ENCODE peak calls at places on chromosomes 7 and 10, in five cellular contexts. E is A549, Y is K562, I is HCT116, D is SK-N-SH. H is an unnamed sample.

GRCh38 chr10:52452600-52453493 is 138.8 kb downstream of the DKK1 start:
- DNase-seq in E (no peak), Y (no peak), I (no peak), D (no peak), H (peak)

GRCh38 chr10:130141878-130142277 is 5.7 kb downstream of the GLRX3 start:
- DNase-seq in E (no peak), Y (no peak), I (no peak), D (no peak), H (no peak)

GRCh38 chr7:94040254-94040653 is 36.1 kb upstream of the BET1 start:
- DNase-seq in E (no peak), Y (no peak), I (no peak), D (no peak), H (no peak)

GRCh38 chr10:113047605-113047962 is 97.5 kb downstream of the TCF7L2 start:
- DNase-seq in E (no peak), Y (no peak), I (no peak), D (no peak), H (no peak)

GRCh38 chr10:94407668-94408067 is 5.3 kb downstream of the TBC1D12 start:
- DNase-seq in E (no peak), Y (no peak), I (no peak), D (no peak), H (no peak)

GRCh38 chr7:114789942-114790341 is 132.0 kb upstream of the MDFIC start:
- DNase-seq in E (no peak), Y (no peak), I (no peak), D (no peak), H (no peak)

GRCh38 chr7:90320801-90321494 is at the start of gene FAM237B:
- DNase-seq in E (peak), Y (no peak), I (no peak), D (peak), H (peak)

GRCh38 chr7:47501406-47501805 is 80.5 kb downstream of the TNS3 start:
- DNase-seq in E (no peak), Y (no peak), I (no peak), D (no peak), H (no peak)

GRCh38 chr10:95601116-95601719 is 40.0 kb upstream of the SORBS1 start:
- DNase-seq in E (peak), Y (peak), I (peak), D (peak), H (peak)

GRCh38 chr10:29949411-29950011 is 109.9 kb downstream of the JCAD start:
- DNase-seq in E (no peak), Y (no peak), I (no peak), D (no peak), H (no peak)

DNA sequence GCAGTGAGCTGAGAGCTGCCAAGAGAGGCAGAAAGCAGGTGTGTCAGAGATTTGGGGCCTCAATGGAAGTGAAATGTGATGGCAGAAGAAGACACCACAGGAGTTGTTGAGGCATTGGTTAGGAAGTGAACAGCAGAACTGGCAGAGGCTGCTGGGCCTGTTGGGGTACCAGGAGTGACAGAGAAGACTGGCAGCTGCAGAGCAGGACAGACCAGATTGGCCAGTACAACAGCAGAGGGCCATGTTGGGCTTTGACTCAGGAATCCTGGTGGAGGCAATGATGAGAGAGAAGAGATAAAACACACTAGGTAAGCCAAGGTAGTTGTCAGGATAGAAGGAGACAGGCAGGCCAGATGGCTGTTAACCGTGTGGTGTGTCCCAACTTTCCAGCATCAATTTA is 19.9 kb upstream of the HERPUD2 start:
- DNase-seq in E (no peak), Y (no peak), I (no peak), D (no peak), H (peak)
- TF ChIP-seq REST in E (no peak), Y (no peak), I (no peak), D (no peak), H (no peak)

GRCh38 chr10:4763960-4764428 is 62.0 kb upstream of the AKR1E2 start:
- DNase-seq in E (no peak), Y (no peak), I (no peak), D (no peak), H (no peak)
- TF ChIP-seq REST in E (no peak), Y (no peak), I (no peak), D (no peak), H (no peak)

DNA sequence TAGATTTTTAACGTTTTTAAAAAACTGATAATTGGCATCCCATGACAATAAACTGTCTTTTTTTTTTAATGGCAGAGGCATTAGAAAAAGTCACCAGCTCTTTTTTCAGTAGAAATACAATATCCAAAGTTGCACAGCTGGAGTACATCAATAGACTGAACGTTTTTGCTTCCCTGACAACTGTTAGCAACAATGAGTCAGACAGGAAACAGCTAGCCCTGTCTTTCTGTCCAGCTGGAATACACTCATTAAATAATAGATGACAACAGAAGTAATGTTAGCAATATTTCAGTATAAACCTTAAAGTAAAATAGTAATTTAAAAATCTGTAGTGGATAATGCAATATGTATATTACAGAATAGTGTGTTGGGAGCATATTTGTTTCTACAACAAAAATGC is 173.5 kb downstream of the SLC16A9 start:
- DNase-seq in E (no peak), Y (no peak), I (no peak), D (peak), H (no peak)
- TF ChIP-seq REST in E (no peak), Y (no peak), I (no peak), D (peak), H (no peak)

GRCh38 chr7:155545348-155545747 is 1.0 kb downstream of the CNPY1 start:
- DNase-seq in E (no peak), Y (peak), I (no peak), D (no peak), H (peak)

GRCh38 chr7:155543926-155544325 is 2.4 kb downstream of the CNPY1 start:
- DNase-seq in E (no peak), Y (no peak), I (no peak), D (no peak), H (no peak)

GRCh38 chr7:155542276-155542675 is 4.1 kb downstream of the CNPY1 start:
- DNase-seq in E (no peak), Y (no peak), I (no peak), D (no peak), H (no peak)

GRCh38 chr7:155544485-155544884 is 1.9 kb downstream of the CNPY1 start:
- DNase-seq in E (no peak), Y (no peak), I (no peak), D (no peak), H (no peak)

GRCh38 chr7:155543011-155543881 is 3.1 kb downstream of the CNPY1 start:
- DNase-seq in E (no peak), Y (no peak), I (no peak), D (no peak), H (peak)
- TF ChIP-seq REST in E (no peak), Y (no peak), I (no peak), D (no peak), H (no peak)

GRCh38 chr10:35895331-35895730 is 253.2 kb upstream of the FZD8 start:
- DNase-seq in E (no peak), Y (no peak), I (no peak), D (no peak), H (no peak)
- TF ChIP-seq REST in E (no peak), Y (no peak), I (no peak), D (no peak), H (no peak)

DNA sequence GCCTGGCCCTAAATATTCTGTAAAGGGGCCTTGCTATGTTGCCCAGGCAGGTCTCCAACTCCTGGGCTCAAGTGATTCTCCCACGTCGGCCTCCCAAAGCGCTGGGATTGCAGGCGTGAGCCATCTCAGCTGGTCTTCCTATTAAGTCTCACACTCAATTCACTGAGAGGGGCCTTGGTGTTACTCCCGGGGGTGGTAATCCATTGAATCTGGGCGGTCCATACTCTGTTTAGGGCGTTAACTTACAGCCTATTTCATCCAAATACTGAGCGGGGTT is 665 bp upstream of the SRRT start:
- DNase-seq in E (no peak), Y (no peak), I (no peak), D (peak), H (peak)
- TF ChIP-seq REST in E (no peak), Y (no peak), I (no peak), D (no peak), H (no peak)

GRCh38 chr7:28920424-28920823 is 37.7 kb downstream of the TRIL start:
- DNase-seq in E (no peak), Y (no peak), I (no peak), D (no peak), H (no peak)
- TF ChIP-seq REST in E (no peak), Y (no peak), I (no peak), D (no peak), H (no peak)

DNA sequence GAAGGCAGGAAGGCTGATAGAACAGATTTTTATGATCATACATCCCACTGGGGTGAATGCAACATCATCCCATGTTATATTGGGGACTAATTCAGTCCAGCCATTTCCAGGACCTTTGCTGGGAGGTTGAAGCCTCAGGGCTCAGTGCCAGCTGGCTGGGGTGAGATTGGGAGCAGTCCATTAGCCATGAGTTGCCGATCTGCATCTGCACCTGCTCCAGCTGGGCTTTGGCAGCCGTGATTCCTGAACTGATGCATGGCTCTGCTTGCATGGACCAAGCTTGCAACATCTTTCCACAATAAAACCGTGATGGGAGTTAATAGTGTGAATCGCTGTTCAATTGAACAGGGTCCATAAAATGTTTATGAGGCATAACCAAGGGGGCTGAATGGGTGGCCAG is 346.9 kb downstream of the TYW1 start:
- DNase-seq in E (no peak), Y (no peak), I (no peak), D (peak), H (no peak)
- TF ChIP-seq REST in E (no peak), Y (no peak), I (no peak), D (no peak), H (no peak)

H was measured in GM23338.